ENCODE peak calls at places on chromosomes 12 and 14, in five cellular contexts. Z is neuronal stem cell, V is IMR-90, C is H9, I is H1. K is an unnamed sample.

GRCh38 chr14:61430066-61430757 is 108.8 kb downstream of the PRKCH start:
- DNase-seq in V (no peak), C (no peak), I (no peak), Z (no peak), K (no peak)

GRCh38 chr12:110739894-110740293 is 2.8 kb downstream of the PPP1CC start:
- DNase-seq in I (no peak), C (no peak), Z (no peak), V (peak; percentile 35), K (no peak)

GRCh38 chr12:118189761-118190181 is 53.8 kb downstream of the PEBP1 start:
- DNase-seq in C (peak; percentile 63), V (peak; percentile 82), I (peak; percentile 65), Z (peak; percentile 26), K (peak; percentile 61)

GRCh38 chr14:94192534-94192933 is 18.4 kb downstream of the PPP4R4 start:
- DNase-seq in C (no peak), Z (no peak), I (no peak), V (no peak), K (no peak)

GRCh38 chr12:58639323-58639934 is 280.9 kb downstream of the LRIG3 start:
- DNase-seq in Z (no peak), I (no peak), C (no peak), V (peak; percentile 71), K (peak; percentile 22)

GRCh38 chr12:44286336-44286735 is 450.5 kb downstream of the TMEM117 start:
- DNase-seq in C (no peak), I (no peak), Z (no peak), V (peak; percentile 35), K (peak; percentile 36)

GRCh38 chr12:49335955-49336644 is 888 bp downstream of the C1QL4 start:
- DNase-seq in C (no peak), I (peak; percentile 54), Z (no peak), V (no peak), K (no peak)

GRCh38 chr12:48788522-48788851 is 402 bp downstream of the ADCY6 start:
- DNase-seq in I (peak; percentile 72), C (no peak), Z (no peak), V (no peak), K (no peak)

GRCh38 chr14:69475194-69475818 is 9.2 kb upstream of the PLEKHD1 start:
- DNase-seq in C (no peak), I (no peak), V (peak; percentile 7), Z (no peak), K (peak; percentile 17)

GRCh38 chr12:4857472-4858291 is 52.0 kb upstream of the KCNA1 start:
- DNase-seq in C (peak; percentile 89), V (peak; percentile 63), I (peak; percentile 92), Z (peak; percentile 82), K (peak; percentile 67)

GRCh38 chr12:66603458-66603857 is 75.4 kb downstream of the GRIP1 start:
- DNase-seq in C (no peak), I (no peak), Z (no peak), V (no peak), K (no peak)

GRCh38 chr12:57826966-57827365 is 8.4 kb upstream of the AVIL start:
- DNase-seq in V (no peak), Z (no peak), C (no peak), I (no peak), K (no peak)

GRCh38 chr14:104186575-104186974 is 48.2 kb downstream of the KIF26A start:
- DNase-seq in C (no peak), V (no peak), I (no peak), Z (no peak), K (no peak)

GRCh38 chr12:2860170-2860569 is 3.3 kb upstream of the TEX52 start:
- DNase-seq in C (no peak), I (no peak), V (no peak), Z (no peak), K (no peak)

GRCh38 chr12:11749943-11750690 is 100.6 kb downstream of the ETV6 start:
- DNase-seq in Z (no peak), C (no peak), V (no peak), I (no peak), K (no peak)

GRCh38 chr14:24409956-24410355 is 11.2 kb downstream of the NYNRIN start:
- DNase-seq in V (no peak), Z (no peak), I (no peak), C (peak; percentile 16), K (no peak)

GRCh38 chr12:2276288-2276842 is 223.6 kb downstream of the CACNA1C start:
- DNase-seq in C (no peak), I (no peak), V (peak; percentile 65), Z (no peak), K (no peak)

GRCh38 chr12:53014709-53015108 is 8.5 kb downstream of the EIF4B start:
- DNase-seq in Z (no peak), C (no peak), I (no peak), V (no peak), K (no peak)

GRCh38 chr12:47305464-47305863 is 225.7 kb upstream of the AMIGO2 start:
- DNase-seq in V (no peak), C (no peak), Z (no peak), I (no peak), K (no peak)

DNA sequence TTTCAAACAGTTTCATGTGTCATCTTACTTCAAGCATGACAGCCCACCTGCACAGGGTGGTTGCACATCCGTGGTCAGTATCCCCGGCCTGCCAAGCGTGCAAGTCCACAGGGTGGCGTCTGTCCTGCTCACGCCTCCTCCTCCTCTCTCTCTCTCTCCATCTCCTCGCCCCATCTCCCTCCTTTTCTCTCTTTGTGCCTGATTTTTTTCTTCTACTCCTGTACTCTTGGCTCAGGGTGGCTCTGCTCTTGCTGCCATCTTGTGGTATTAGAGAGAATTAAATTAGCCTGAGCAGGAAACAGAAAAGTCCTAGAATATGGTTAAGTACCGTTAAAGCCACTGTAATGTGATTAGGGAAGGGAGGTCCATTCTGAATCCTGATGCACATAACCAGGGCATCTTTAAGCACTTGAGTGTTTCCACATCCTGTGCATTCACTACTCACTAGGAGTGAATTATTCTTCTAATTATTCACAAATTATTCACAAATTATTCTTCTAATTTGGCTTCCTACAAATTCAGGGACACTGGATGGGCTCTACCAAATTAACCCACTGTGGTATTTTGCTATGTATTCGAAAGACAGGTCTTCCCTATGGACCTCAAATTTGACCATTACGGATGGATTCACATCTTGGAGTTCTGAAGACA is 25.5 kb upstream of the DTX1 start:
- DNase-seq in V (peak; percentile 52), I (peak; percentile 51), Z (peak; percentile 51), C (peak; percentile 89), K (peak; percentile 72)
- H3K4me2 ChIP-seq in V (no peak overlapping the region), I (peak overlapping the region; percentile 26), Z (no peak overlapping the region), C (no peak overlapping the region), K (peak overlapping the region; percentile 13)

GRCh38 chr14:41558527-41558926 is 48.1 kb upstream of the LRFN5 start:
- DNase-seq in Z (no peak), C (no peak), V (no peak), I (no peak), K (no peak)
- H2BK15ac ChIP-seq in Z (no peak overlapping the region), C (no peak overlapping the region), V (no peak overlapping the region), I (no peak overlapping the region), K (no peak overlapping the region)

GRCh38 chr14:96257900-96258299 is 1.9 kb downstream of the BDKRB1 start:
- DNase-seq in Z (no peak), C (no peak), I (no peak), V (no peak), K (no peak)

GRCh38 chr14:96254696-96255095 is 1.3 kb upstream of the BDKRB1 start:
- DNase-seq in I (no peak), Z (no peak), C (no peak), V (no peak), K (peak; percentile 50)

GRCh38 chr14:96256420-96256819 is 410 bp downstream of the BDKRB1 start:
- DNase-seq in I (no peak), V (peak; percentile 64), Z (no peak), C (no peak), K (no peak)

GRCh38 chr14:96257056-96257455 is 1.0 kb downstream of the BDKRB1 start:
- DNase-seq in Z (no peak), I (no peak), V (peak; percentile 17), C (no peak), K (no peak)

DNA sequence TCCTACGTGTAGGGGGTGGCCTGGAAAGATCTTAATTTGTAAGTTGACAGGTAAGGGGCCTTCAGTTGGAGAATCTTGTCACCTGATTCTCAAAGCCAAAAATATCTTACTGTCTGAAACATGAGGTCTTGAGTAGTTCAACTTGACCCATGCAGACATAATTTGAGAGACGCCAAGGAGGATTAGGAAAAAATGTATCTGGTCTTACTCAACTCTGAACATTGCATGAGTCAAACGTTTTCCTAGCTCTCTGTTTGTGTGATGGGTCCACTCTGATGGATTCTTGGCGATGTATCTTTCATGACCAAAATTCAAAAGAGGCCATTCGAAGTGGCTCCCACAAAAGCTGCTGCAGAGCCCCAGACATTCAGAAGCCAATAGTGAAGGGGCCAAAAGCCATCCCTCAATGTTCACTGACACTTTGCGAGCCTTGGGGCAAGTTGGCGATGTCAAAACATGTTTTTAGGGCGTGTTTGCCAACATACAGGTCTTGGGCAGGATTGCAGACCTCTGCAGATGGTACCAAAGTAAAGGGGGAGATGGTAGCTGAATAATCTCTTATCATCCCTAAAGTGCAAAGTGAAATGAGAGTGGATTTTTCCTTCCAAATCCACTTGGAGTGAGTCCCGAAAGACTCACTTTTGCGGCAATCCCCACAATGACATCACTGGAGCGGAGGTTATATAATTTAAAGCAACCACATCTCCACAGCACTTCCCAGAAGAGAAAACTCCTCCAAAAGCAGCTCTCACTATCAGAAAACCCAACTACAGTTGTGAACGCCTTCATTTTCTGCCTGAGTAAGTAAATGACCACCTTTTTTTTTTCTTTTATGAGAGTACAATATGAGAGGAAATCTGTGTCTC is at the start of gene BDKRB1:
- DNase-seq in C (no peak), Z (no peak), V (peak; percentile 96), I (no peak), K (peak; percentile 92)
- H3K14ac ChIP-seq in C (no peak within 1 kb of the TSS), Z (no peak within 1 kb of the TSS), V (peak within 1 kb of the TSS; percentile 98), I (no peak within 1 kb of the TSS), K (no peak within 1 kb of the TSS)

GRCh38 chr12:77190022-77190421 is 124.7 kb upstream of the E2F7 start:
- DNase-seq in C (no peak), V (peak; percentile 89), Z (no peak), I (no peak), K (peak; percentile 82)
- H3K4me2 ChIP-seq in C (no peak overlapping the region), V (peak overlapping the region; percentile 73), Z (no peak overlapping the region), I (no peak overlapping the region), K (no peak overlapping the region)

DNA sequence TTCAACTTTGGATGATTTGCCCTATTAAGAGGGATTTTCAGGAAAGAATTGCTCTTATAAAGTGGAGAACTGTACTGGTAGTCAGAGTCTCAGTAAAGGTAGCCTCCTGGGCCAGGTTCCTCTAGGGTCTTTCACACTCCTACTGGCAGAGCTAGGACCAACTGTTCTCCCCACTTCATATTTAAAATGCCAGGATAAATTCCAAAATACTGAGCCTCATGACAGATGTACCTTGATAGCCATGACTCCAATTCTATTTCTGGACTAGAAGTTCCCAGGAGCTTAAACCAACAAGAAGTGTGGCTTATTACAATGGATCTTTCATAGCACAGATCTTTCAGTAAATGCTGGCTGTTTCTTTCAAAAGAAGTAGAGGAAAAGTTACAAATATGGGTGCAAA is 126.5 kb downstream of the C12orf75 start:
- DNase-seq in Z (no peak), I (no peak), V (peak; percentile 19), C (no peak), K (no peak)
- H2BK15ac ChIP-seq in Z (no peak overlapping the region), I (no peak overlapping the region), V (no peak overlapping the region), C (no peak overlapping the region), K (no peak overlapping the region)

GRCh38 chr14:35366048-35366428 is 38.5 kb downstream of the NFKBIA start:
- DNase-seq in Z (no peak), I (no peak), V (peak; percentile 74), C (no peak), K (peak; percentile 68)
- H3K14ac ChIP-seq in Z (peak overlapping the region; percentile 10), I (no peak overlapping the region), V (peak overlapping the region; percentile 97), C (no peak overlapping the region), K (peak overlapping the region; percentile 23)

K was measured in mesenchymal stem cell.